ENCODE peak calls at places on chromosome 1, in four cellular contexts. V is H9, Q is IMR-90, D is H1. N is an unnamed sample.

GRCh38 chr1:115685029-115685705 is 43.4 kb downstream of the VANGL1 start:
- DNase-seq in D (no peak), V (no peak), Q (no peak), N (peak)

GRCh38 chr1:31811605-31812004 is 4.2 kb downstream of the SPOCD1 start:
- DNase-seq in D (no peak), V (peak), Q (peak), N (peak)

GRCh38 chr1:147545133-147545532 is 3.8 kb downstream of the BCL9 start:
- DNase-seq in Q (peak), D (peak), V (peak), N (peak)

GRCh38 chr1:90723561-90724108 is 6.5 kb upstream of the BARHL2 start:
- DNase-seq in Q (no peak), V (peak), D (no peak), N (peak)

GRCh38 chr1:231410041-231410591 is 12.0 kb downstream of the EGLN1 start:
- DNase-seq in V (no peak), D (no peak), Q (peak), N (no peak)

GRCh38 chr1:78619029-78619428 is 1.2 kb upstream of the IFI44L start:
- DNase-seq in Q (no peak), V (no peak), D (no peak), N (no peak)

GRCh38 chr1:45785583-45785982 is 17.8 kb upstream of the MAST2 start:
- DNase-seq in V (no peak), D (no peak), Q (no peak), N (no peak)

GRCh38 chr1:93288558-93288957 is 57.1 kb upstream of the DR1 start:
- DNase-seq in D (no peak), V (no peak), Q (no peak), N (no peak)

GRCh38 chr1:204417231-204417997 is 5.8 kb upstream of the PPP1R15B start:
- DNase-seq in D (no peak), Q (peak), V (no peak), N (peak)

GRCh38 chr1:228408041-228408868 is 1.6 kb upstream of the TRIM11 start:
- DNase-seq in V (no peak), D (no peak), Q (no peak), N (no peak)

GRCh38 chr1:40818264-40818961 is 34.8 kb downstream of the KCNQ4 start:
- DNase-seq in V (peak), Q (no peak), D (peak), N (peak)

GRCh38 chr1:245807954-245808719 is 653.4 kb downstream of the KIF26B start:
- DNase-seq in D (no peak), V (no peak), Q (no peak), N (no peak)

GRCh38 chr1:180283098-180283497 is 53.0 kb downstream of the LHX4 start:
- DNase-seq in Q (no peak), D (no peak), V (no peak), N (no peak)

GRCh38 chr1:87024936-87025537 is 110.6 kb downstream of the HS2ST1 start:
- DNase-seq in Q (peak), D (no peak), V (peak), N (peak)

GRCh38 chr1:61322008-61322744 is 239.8 kb downstream of the NFIA start:
- DNase-seq in D (no peak), V (no peak), Q (no peak), N (no peak)

GRCh38 chr1:23638786-23639241 is 52.8 kb upstream of the RPL11 start:
- DNase-seq in D (no peak), V (no peak), Q (peak), N (no peak)

GRCh38 chr1:204294371-204294770 is 65.4 kb downstream of the PLEKHA6 start:
- DNase-seq in V (no peak), Q (peak), D (no peak), N (peak)

GRCh38 chr1:56569661-56570060 is 9.7 kb downstream of the PLPP3 start:
- DNase-seq in D (no peak), Q (no peak), V (no peak), N (peak)

GRCh38 chr1:91851130-91852010 is 34.6 kb downstream of the TGFBR3 start:
- DNase-seq in V (no peak), Q (peak), D (no peak), N (no peak)

GRCh38 chr1:230122361-230123279 is 55.6 kb downstream of the GALNT2 start:
- DNase-seq in D (no peak), V (no peak), Q (no peak), N (no peak)

GRCh38 chr1:227437495-227438008 is 119.3 kb upstream of the CDC42BPA start:
- DNase-seq in V (no peak), Q (peak), D (no peak), N (peak)

GRCh38 chr1:168483531-168483930 is 60.3 kb downstream of the XCL2 start:
- DNase-seq in V (no peak), D (no peak), Q (peak), N (no peak)

GRCh38 chr1:61213612-61214011 is 131.3 kb downstream of the NFIA start:
- DNase-seq in D (no peak), V (no peak), Q (no peak), N (no peak)

GRCh38 chr1:23613191-23614126 is 54.2 kb upstream of the ID3 start:
- DNase-seq in D (no peak), V (no peak), Q (no peak), N (no peak)

GRCh38 chr1:161733526-161733925 is 12.2 kb downstream of the FCRLB start:
- DNase-seq in Q (peak), V (no peak), D (no peak), N (no peak)

GRCh38 chr1:180188103-180188506 is 33.4 kb downstream of the QSOX1 start:
- DNase-seq in D (no peak), Q (peak), V (peak), N (peak)

GRCh38 chr1:51878616-51879336 is at the start of gene NRDC:
- DNase-seq in Q (peak), V (peak), D (peak), N (peak)

GRCh38 chr1:247885011-247885410 is 10.4 kb upstream of the OR2W3 start:
- DNase-seq in Q (no peak), D (no peak), V (no peak), N (no peak)

GRCh38 chr1:160370561-160371345 is 3.9 kb downstream of the NHLH1 start:
- DNase-seq in D (no peak), Q (no peak), V (no peak), N (no peak)

GRCh38 chr1:15115542-15116330 is 37.8 kb upstream of the TMEM51 start:
- DNase-seq in D (no peak), Q (no peak), V (no peak), N (no peak)

GRCh38 chr1:15118579-15118978 is 35.0 kb upstream of the TMEM51 start:
- DNase-seq in Q (no peak), V (no peak), D (no peak), N (no peak)

GRCh38 chr1:15114884-15115283 is 38.7 kb upstream of the TMEM51 start:
- DNase-seq in D (no peak), Q (no peak), V (no peak), N (no peak)

GRCh38 chr1:15117671-15118325 is 35.7 kb upstream of the TMEM51 start:
- DNase-seq in Q (no peak), V (no peak), D (no peak), N (no peak)

DNA sequence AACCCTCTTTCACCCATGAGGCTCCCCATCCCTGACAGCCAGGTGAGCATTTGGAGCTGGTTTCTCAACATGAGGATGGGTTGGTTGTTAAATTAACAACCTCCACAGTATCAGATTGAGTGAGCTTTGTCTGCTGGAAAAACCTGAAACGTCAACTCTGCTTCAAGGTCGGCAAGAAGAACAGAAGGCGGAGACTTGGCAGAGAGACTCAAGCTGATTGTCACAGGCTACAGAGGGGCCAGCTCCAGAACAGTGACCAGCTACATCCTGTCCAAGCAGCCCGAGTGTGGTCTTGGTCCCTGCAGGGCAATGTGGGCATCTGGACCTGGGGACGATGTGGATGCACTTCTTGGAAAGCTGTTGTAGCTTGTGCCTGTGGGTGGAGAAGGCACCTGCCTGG is 36.6 kb upstream of the TMEM51 start:
- DNase-seq in Q (no peak), V (no peak), D (no peak), N (no peak)
- H2BK15ac ChIP-seq in Q (no peak), V (no peak), D (no peak), N (no peak)

DNA sequence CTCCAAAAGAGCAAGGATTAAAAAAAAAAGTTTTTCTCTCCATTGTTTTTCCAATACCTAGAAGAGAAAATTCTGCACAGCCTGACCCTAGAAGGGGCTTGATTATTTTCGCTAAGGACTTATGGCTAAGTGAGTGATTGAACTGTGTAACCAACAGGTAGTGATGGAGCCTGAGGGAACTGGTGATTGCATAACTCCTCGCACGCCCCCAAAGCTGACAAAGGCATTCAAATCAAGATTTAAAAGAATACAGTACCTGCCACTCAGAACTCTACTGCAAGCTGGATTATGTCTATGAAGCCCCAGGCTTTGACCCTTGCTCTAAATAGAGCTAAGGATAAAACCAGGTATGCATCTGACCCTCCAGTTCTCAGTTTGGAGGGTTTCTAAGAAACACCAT is 34.8 kb downstream of the FGGY start:
- DNase-seq in V (no peak), Q (no peak), D (no peak), N (no peak)
- H4K5ac ChIP-seq in V (no peak), Q (no peak), D (no peak), N (no peak)

GRCh38 chr1:221837886-221838285 is 96.0 kb upstream of the DUSP10 start:
- DNase-seq in Q (no peak), V (no peak), D (no peak), N (no peak)
- H2BK15ac ChIP-seq in Q (no peak), V (no peak), D (no peak), N (no peak)

GRCh38 chr1:26177182-26177684 is at the start of gene CNKSR1:
- DNase-seq in V (peak), Q (no peak), D (peak), N (peak)
- H4K5ac ChIP-seq in V (no peak), Q (no peak), D (peak), N (no peak)

DNA sequence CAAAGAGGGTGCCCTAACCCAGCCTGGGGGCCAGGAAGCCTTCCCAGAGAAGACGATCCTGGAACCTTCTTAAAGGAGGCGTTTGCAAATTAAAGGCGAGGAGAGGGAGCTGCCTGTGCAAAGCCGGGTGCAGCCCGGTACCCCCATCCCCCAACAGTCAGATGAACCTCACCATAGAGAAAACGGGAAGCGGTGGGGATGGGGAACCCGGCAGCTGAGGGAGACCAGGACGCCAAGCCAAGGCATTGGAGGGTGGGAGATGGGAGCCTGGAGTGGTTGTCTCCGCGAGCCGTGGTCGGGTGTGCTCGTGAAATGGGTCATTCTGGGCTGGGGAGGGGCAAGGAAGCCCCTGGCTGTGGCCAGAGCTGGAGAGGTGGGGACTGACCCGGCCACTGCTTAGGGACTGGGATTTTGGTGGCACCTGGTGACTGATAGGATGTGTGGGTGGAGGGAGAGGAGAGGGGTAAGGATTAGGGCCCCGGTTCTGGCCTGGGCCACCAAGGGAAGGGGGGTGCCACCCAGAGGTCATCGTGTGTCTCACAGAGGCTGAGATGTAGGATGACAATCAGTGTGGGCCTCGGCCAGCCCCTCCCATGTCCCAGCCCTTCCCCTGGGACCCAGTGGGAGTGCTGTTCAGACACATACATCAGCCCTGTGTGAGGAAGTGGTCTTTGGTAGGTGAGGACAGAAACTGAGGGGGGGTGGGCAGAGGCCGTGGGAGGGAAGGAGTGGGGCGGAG is 662 bp upstream of the PADI2 start:
- DNase-seq in V (peak), D (no peak), Q (no peak), N (peak)
- H2BK15ac ChIP-seq in V (no peak), D (peak), Q (no peak), N (no peak)

GRCh38 chr1:175015243-175015642 is 8.0 kb downstream of the MRPS14 start:
- DNase-seq in Q (peak), V (no peak), D (no peak), N (no peak)
- H4K5ac ChIP-seq in Q (no peak), V (no peak), D (no peak), N (no peak)